ENCODE peak calls at places on chromosomes 6 and 20, in five cellular contexts. One of them, this sample, is unnamed.

GRCh38 chr6:116649129-116649528 is 19.4 kb downstream of the ZUP1 start:
- DNase-seq in adipocyte: no peak
- DNase-seq in nephron progenitor cell: no peak
- DNase-seq in NCI-H1092: no peak
- DNase-seq in COR-L47: no peak
- DNase-seq in this sample: no peak

GRCh38 chr6:81859884-81860283 is 107.4 kb upstream of the TENT5A start:
- DNase-seq in adipocyte: no peak
- DNase-seq in nephron progenitor cell: no peak
- DNase-seq in NCI-H1092: no peak
- DNase-seq in COR-L47: no peak
- DNase-seq in this sample: no peak

GRCh38 chr20:48382304-48382703 is 445.5 kb downstream of the PREX1 start:
- DNase-seq in adipocyte: no peak
- DNase-seq in nephron progenitor cell: no peak
- DNase-seq in NCI-H1092: no peak
- DNase-seq in COR-L47: no peak
- DNase-seq in this sample: no peak

GRCh38 chr6:108518714-108519576 is 41.8 kb upstream of the FOXO3 start:
- DNase-seq in adipocyte: peak; percentile 33
- DNase-seq in nephron progenitor cell: no peak
- DNase-seq in NCI-H1092: no peak
- DNase-seq in COR-L47: no peak
- DNase-seq in this sample: peak; percentile 52

GRCh38 chr6:166507380-166507779 is 79.1 kb downstream of the RAMACL start:
- DNase-seq in adipocyte: no peak
- DNase-seq in nephron progenitor cell: no peak
- DNase-seq in NCI-H1092: no peak
- DNase-seq in COR-L47: no peak
- DNase-seq in this sample: no peak

GRCh38 chr20:23021541-23021940 is 13.6 kb upstream of the SSTR4 start:
- DNase-seq in adipocyte: no peak
- DNase-seq in nephron progenitor cell: no peak
- DNase-seq in NCI-H1092: no peak
- DNase-seq in COR-L47: no peak
- DNase-seq in this sample: no peak

GRCh38 chr6:166579234-166579575 is 7.3 kb downstream of the RAMACL start:
- DNase-seq in adipocyte: no peak
- DNase-seq in nephron progenitor cell: no peak
- DNase-seq in NCI-H1092: no peak
- DNase-seq in COR-L47: no peak
- DNase-seq in this sample: no peak

GRCh38 chr20:50189681-50190250 is 864 bp upstream of the CEBPB start:
- DNase-seq in adipocyte: no peak
- DNase-seq in nephron progenitor cell: peak; percentile 61
- DNase-seq in NCI-H1092: no peak
- DNase-seq in COR-L47: no peak
- DNase-seq in this sample: no peak

GRCh38 chr20:57719951-57720350 is 10.1 kb upstream of the PMEPA1 start:
- DNase-seq in adipocyte: no peak
- DNase-seq in nephron progenitor cell: no peak
- DNase-seq in NCI-H1092: no peak
- DNase-seq in COR-L47: no peak
- DNase-seq in this sample: no peak

GRCh38 chr6:111743859-111744692 is 129.2 kb downstream of the FYN start:
- DNase-seq in adipocyte: no peak
- DNase-seq in nephron progenitor cell: no peak
- DNase-seq in NCI-H1092: no peak
- DNase-seq in COR-L47: no peak
- DNase-seq in this sample: peak; percentile 71